ENCODE peak calls at places on chromosomes 7 and 10, in ten cellular contexts. T is NB4, G is GM12878, L is endothelial cell of umbilical vein, P is HCT116, F is WTC11, W is H1, Z is A549, D is HepG2, S is K562. I is an unnamed sample.

GRCh38 chr10:25142465-25142864 is 32.3 kb upstream of the GPR158 start:
- DNase-seq in T (no peak), Z (no peak), W (no peak), P (no peak), F (no peak), S (no peak), D (no peak), L (no peak), G (no peak), I (no peak)

GRCh38 chr7:27126596-27127327 is 3.8 kb downstream of the HOXA4 start:
- DNase-seq in D (no peak), P (no peak), L (no peak), T (no peak), Z (no peak), S (no peak), F (no peak), W (no peak), G (no peak), I (no peak)

GRCh38 chr7:88091988-88092675 is 127.7 kb downstream of the SRI start:
- DNase-seq in S (no peak), D (no peak), F (no peak), P (no peak), W (no peak), Z (no peak), T (no peak), L (no peak), G (no peak), I (peak; percentile 23)

GRCh38 chr10:14087585-14087984 is 243.1 kb downstream of the FRMD4A start:
- DNase-seq in Z (no peak), T (no peak), P (no peak), F (no peak), W (no peak), D (no peak), S (no peak), G (no peak), L (no peak), I (no peak)

GRCh38 chr10:100775346-100775745 is 30.0 kb downstream of the PAX2 start:
- DNase-seq in S (no peak), G (no peak), Z (no peak), T (no peak), W (no peak), P (no peak), F (no peak), D (no peak), L (no peak), I (peak; percentile 30)

GRCh38 chr10:34254596-34254995 is 560.5 kb downstream of the PARD3 start:
- DNase-seq in L (peak; percentile 88), F (no peak), W (no peak), G (peak; percentile 12), P (peak; percentile 29), Z (peak; percentile 89), D (peak; percentile 92), T (peak; percentile 51), S (no peak), I (peak; percentile 28)

GRCh38 chr7:134469622-134470021 is 10.7 kb upstream of the AKR1B1 start:
- DNase-seq in T (peak; percentile 46), D (peak; percentile 16), Z (no peak), W (no peak), F (no peak), L (peak; percentile 10), G (no peak), S (no peak), P (no peak), I (no peak)

GRCh38 chr10:127854769-127855583 is 37.8 kb downstream of the CLRN3 start:
- DNase-seq in P (no peak), W (no peak), Z (no peak), G (no peak), F (no peak), L (no peak), D (no peak), S (no peak), T (no peak), I (no peak)

GRCh38 chr10:54796876-54797275 is 4.2 kb downstream of the PCDH15 start:
- DNase-seq in P (no peak), S (no peak), W (no peak), Z (no peak), G (no peak), L (peak; percentile 6), T (no peak), F (no peak), D (no peak), I (no peak)

GRCh38 chr10:110274072-110274627 is 30.6 kb downstream of the SMNDC1 start:
- DNase-seq in Z (no peak), W (no peak), G (peak; percentile 48), S (no peak), P (no peak), F (no peak), T (peak; percentile 27), L (no peak), D (no peak), I (no peak)

DNA sequence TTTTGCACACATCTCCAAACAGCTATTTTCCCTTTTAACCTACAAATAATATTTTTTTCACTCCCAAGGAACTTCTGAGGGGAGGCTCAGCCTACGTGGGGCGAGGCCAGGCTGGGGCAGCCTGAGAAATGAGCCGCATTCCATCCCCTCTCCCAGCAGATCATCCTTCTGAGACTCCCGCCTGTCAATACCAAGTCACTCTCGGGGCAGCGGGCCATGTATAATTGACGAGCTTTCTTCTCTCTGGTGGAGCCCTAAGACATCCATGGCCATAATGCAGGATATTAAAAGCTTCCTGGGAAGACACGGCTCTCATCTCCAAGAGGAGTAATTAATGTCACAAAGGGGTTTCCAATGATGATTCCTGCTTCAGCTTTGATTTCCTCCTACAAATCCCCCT is 37.8 kb upstream of the CHST15 start:
- DNase-seq in T (no peak), L (no peak), W (no peak), P (no peak), Z (no peak), S (no peak), G (no peak), F (no peak), D (no peak), I (no peak)
- TF ChIP-seq MAX in T (no peak), L (no peak), W (no peak), P (no peak), Z (no peak), S (no peak), G (no peak), F (no peak), D (no peak), I (no peak)

GRCh38 chr7:370775-371118 is 80.8 kb downstream of the FOXL3 start:
- DNase-seq in T (no peak), G (no peak), F (no peak), P (no peak), Z (no peak), L (no peak), W (no peak), D (no peak), S (no peak), I (no peak)

GRCh38 chr7:372939-373791 is 83.2 kb downstream of the FOXL3 start:
- DNase-seq in T (no peak), G (no peak), D (peak; percentile 92), W (no peak), S (no peak), F (peak; percentile 18), Z (no peak), P (no peak), L (no peak), I (peak; percentile 34)

GRCh38 chr7:371119-371778 is 81.3 kb downstream of the FOXL3 start:
- DNase-seq in W (no peak), F (peak; percentile 3), T (peak; percentile 48), L (no peak), P (no peak), Z (peak; percentile 20), D (peak; percentile 90), G (no peak), S (no peak), I (peak; percentile 73)

GRCh38 chr7:372546-372938 is 82.6 kb downstream of the FOXL3 start:
- DNase-seq in F (no peak), S (no peak), Z (no peak), W (no peak), T (no peak), D (no peak), P (no peak), L (no peak), G (no peak), I (no peak)

GRCh38 chr7:371779-372545 is 82.0 kb downstream of the FOXL3 start:
- DNase-seq in D (no peak), F (peak; percentile 10), T (peak; percentile 29), S (no peak), L (no peak), P (no peak), W (no peak), G (no peak), Z (peak; percentile 18), I (no peak)
- TF ChIP-seq MAX in D (no peak), F (no peak), T (no peak), S (no peak), L (no peak), P (no peak), W (no peak), G (no peak), Z (no peak), I (no peak)

GRCh38 chr7:101804087-101804631 is 13.3 kb upstream of the CUX1 start:
- DNase-seq in S (no peak), L (no peak), W (peak; percentile 25), Z (no peak), G (no peak), D (no peak), F (peak; percentile 46), P (no peak), T (no peak), I (no peak)

GRCh38 chr7:101804642-101805401 is 12.6 kb upstream of the CUX1 start:
- DNase-seq in D (no peak), P (peak; percentile 59), F (peak; percentile 73), T (no peak), G (no peak), W (peak; percentile 27), S (peak; percentile 60), L (no peak), Z (peak; percentile 29), I (no peak)

DNA sequence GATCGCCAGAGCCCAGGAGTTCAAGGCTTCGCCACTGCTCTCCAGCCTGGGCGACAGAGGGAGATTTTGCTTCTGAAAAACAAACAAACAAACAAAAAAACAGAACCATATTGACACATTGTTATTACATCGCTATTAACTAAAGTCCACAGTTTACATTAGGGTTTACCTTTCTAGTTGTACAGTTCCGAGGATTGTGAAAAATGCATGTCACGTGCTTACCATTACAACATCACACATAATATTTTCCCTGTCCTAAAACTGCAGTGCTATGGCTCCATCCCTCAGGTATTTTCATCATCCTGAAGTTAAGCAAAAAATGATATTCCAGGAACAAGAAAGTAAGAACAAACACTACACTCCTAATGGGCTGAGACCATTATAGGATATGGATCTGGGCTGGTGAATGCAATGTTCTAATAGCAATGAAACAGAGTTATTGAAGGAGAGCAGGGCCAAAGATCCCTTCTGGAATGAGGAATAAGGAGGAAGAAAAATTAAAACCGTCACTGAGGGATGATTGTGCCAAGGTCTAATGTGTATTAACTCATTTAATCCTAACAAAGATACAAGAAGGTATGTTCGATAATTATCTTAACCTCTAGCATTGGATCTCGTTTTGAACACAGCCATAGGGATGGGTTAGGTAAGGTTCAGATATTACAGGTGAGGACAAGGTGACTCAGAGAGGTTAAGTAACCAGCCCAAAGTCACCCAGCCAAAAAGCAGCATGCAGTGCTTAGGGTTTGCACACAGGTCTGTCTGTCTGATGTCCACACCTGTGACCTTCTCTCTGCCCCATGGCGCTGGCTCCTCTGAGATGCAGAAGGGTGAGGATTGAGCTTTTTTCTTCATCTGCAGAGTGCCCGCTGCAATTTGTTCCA is 14.0 kb upstream of the CUX1 start:
- DNase-seq in W (no peak), Z (no peak), G (no peak), D (peak; percentile 45), T (no peak), P (no peak), F (no peak), S (no peak), L (no peak), I (no peak)
- TF ChIP-seq MAX in W (no peak), Z (no peak), G (no peak), D (no peak), T (no peak), P (no peak), F (peak; percentile 41), S (no peak), L (no peak), I (no peak)

GRCh38 chr7:75010036-75010435 is 45.5 kb downstream of the CASTOR2 start:
- DNase-seq in P (no peak), D (no peak), L (no peak), T (peak; percentile 55), W (no peak), G (no peak), Z (no peak), S (no peak), F (no peak), I (no peak)
- TF ChIP-seq MAX in P (no peak), D (no peak), L (no peak), T (no peak), W (no peak), G (no peak), Z (no peak), S (no peak), F (no peak), I (no peak)